ENCODE peak calls at places on chromosomes 6 and 20, in five cellular contexts. One of them, this sample, is unnamed.

GRCh38 chr6:35601331-35602132 is 87.2 kb downstream of the FKBP5 start:
- DNase-seq in astrocyte: peak; percentile 87
- DNase-seq in Right ventricle myocardium inferior: no peak
- DNase-seq in HEK293T: peak; percentile 35
- DNase-seq in NCI-H226: peak; percentile 75
- DNase-seq in this sample: peak; percentile 99

GRCh38 chr20:13671500-13672288 is 33.0 kb upstream of the TASP1 start:
- DNase-seq in astrocyte: peak; percentile 88
- DNase-seq in Right ventricle myocardium inferior: no peak
- DNase-seq in HEK293T: no peak
- DNase-seq in NCI-H226: no peak
- DNase-seq in this sample: peak; percentile 12

GRCh38 chr6:116248577-116248976 is 5.3 kb downstream of the TSPYL4 start:
- DNase-seq in astrocyte: no peak
- DNase-seq in Right ventricle myocardium inferior: no peak
- DNase-seq in HEK293T: no peak
- DNase-seq in NCI-H226: no peak
- DNase-seq in this sample: no peak

GRCh38 chr6:161373905-161374451 is 100.1 kb upstream of the AGPAT4 start:
- DNase-seq in astrocyte: peak; percentile 16
- DNase-seq in Right ventricle myocardium inferior: no peak
- DNase-seq in HEK293T: peak; percentile 76
- DNase-seq in NCI-H226: peak; percentile 21
- DNase-seq in this sample: peak; percentile 34

GRCh38 chr6:84728602-84729001 is 35.8 kb downstream of the TBX18 start:
- DNase-seq in astrocyte: no peak
- DNase-seq in Right ventricle myocardium inferior: no peak
- DNase-seq in HEK293T: peak; percentile 40
- DNase-seq in NCI-H226: peak; percentile 33
- DNase-seq in this sample: peak; percentile 41

GRCh38 chr20:18416478-18416877 is 50.4 kb downstream of the DZANK1 start:
- DNase-seq in astrocyte: no peak
- DNase-seq in Right ventricle myocardium inferior: no peak
- DNase-seq in HEK293T: no peak
- DNase-seq in NCI-H226: no peak
- DNase-seq in this sample: no peak

GRCh38 chr6:104958178-104958520 is 1.2 kb downstream of the LIN28B start:
- DNase-seq in astrocyte: no peak
- DNase-seq in Right ventricle myocardium inferior: no peak
- DNase-seq in HEK293T: no peak
- DNase-seq in NCI-H226: no peak
- DNase-seq in this sample: no peak

GRCh38 chr20:34302723-34303528 is at the start of gene AHCY:
- DNase-seq in astrocyte: peak; percentile 92
- DNase-seq in Right ventricle myocardium inferior: peak; percentile 99
- DNase-seq in HEK293T: peak; percentile 91
- DNase-seq in NCI-H226: peak; percentile 98
- DNase-seq in this sample: peak; percentile 96

GRCh38 chr20:11001767-11002540 is 328.2 kb upstream of the JAG1 start:
- DNase-seq in astrocyte: peak; percentile 59
- DNase-seq in Right ventricle myocardium inferior: no peak
- DNase-seq in HEK293T: no peak
- DNase-seq in NCI-H226: no peak
- DNase-seq in this sample: peak; percentile 47

GRCh38 chr6:134614606-134615485 is 296.9 kb upstream of the SGK1 start:
- DNase-seq in astrocyte: no peak
- DNase-seq in Right ventricle myocardium inferior: no peak
- DNase-seq in HEK293T: no peak
- DNase-seq in NCI-H226: no peak
- DNase-seq in this sample: peak; percentile 46

GRCh38 chr20:2797136-2797983 is 3.1 kb downstream of the CPXM1 start:
- DNase-seq in astrocyte: no peak
- DNase-seq in Right ventricle myocardium inferior: no peak
- DNase-seq in HEK293T: no peak
- DNase-seq in NCI-H226: no peak
- DNase-seq in this sample: no peak

GRCh38 chr6:34514593-34515472 is 41.3 kb downstream of the SPDEF start:
- DNase-seq in astrocyte: peak; percentile 50
- DNase-seq in Right ventricle myocardium inferior: no peak
- DNase-seq in HEK293T: no peak
- DNase-seq in NCI-H226: no peak
- DNase-seq in this sample: peak; percentile 64

GRCh38 chr6:138999949-139000725 is 12.1 kb upstream of the REPS1 start:
- DNase-seq in astrocyte: no peak
- DNase-seq in Right ventricle myocardium inferior: no peak
- DNase-seq in HEK293T: no peak
- DNase-seq in NCI-H226: no peak
- DNase-seq in this sample: peak; percentile 40

GRCh38 chr6:32796848-32797776 is 19.7 kb downstream of the HLA-DOB start:
- DNase-seq in astrocyte: peak; percentile 19
- DNase-seq in Right ventricle myocardium inferior: peak; percentile 85
- DNase-seq in HEK293T: peak; percentile 73
- DNase-seq in NCI-H226: peak; percentile 68
- DNase-seq in this sample: peak; percentile 68

GRCh38 chr20:35174458-35175216 is 2.8 kb downstream of the PROCR start:
- DNase-seq in astrocyte: no peak
- DNase-seq in Right ventricle myocardium inferior: no peak
- DNase-seq in HEK293T: peak; percentile 65
- DNase-seq in NCI-H226: no peak
- DNase-seq in this sample: peak; percentile 27

GRCh38 chr6:136677822-136678221 is 114.5 kb downstream of the MAP3K5 start:
- DNase-seq in astrocyte: no peak
- DNase-seq in Right ventricle myocardium inferior: no peak
- DNase-seq in HEK293T: no peak
- DNase-seq in NCI-H226: no peak
- DNase-seq in this sample: no peak

GRCh38 chr20:32858189-32858588 is 534 bp upstream of the EFCAB8 start:
- DNase-seq in astrocyte: no peak
- DNase-seq in Right ventricle myocardium inferior: no peak
- DNase-seq in HEK293T: no peak
- DNase-seq in NCI-H226: no peak
- DNase-seq in this sample: no peak

GRCh38 chr20:60851826-60852704 is 400.0 kb upstream of the CDH4 start:
- DNase-seq in astrocyte: no peak
- DNase-seq in Right ventricle myocardium inferior: no peak
- DNase-seq in HEK293T: peak; percentile 26
- DNase-seq in NCI-H226: no peak
- DNase-seq in this sample: no peak

GRCh38 chr6:34657307-34657978 is 39.1 kb downstream of the ILRUN start:
- DNase-seq in astrocyte: peak; percentile 83
- DNase-seq in Right ventricle myocardium inferior: no peak
- DNase-seq in HEK293T: no peak
- DNase-seq in NCI-H226: peak; percentile 70
- DNase-seq in this sample: peak; percentile 92

GRCh38 chr20:48189177-48189576 is 403.9 kb upstream of the SULF2 start:
- DNase-seq in astrocyte: peak; percentile 47
- DNase-seq in Right ventricle myocardium inferior: no peak
- DNase-seq in HEK293T: no peak
- DNase-seq in NCI-H226: no peak
- DNase-seq in this sample: peak; percentile 4

GRCh38 chr6:121395736-121396135 is 39.7 kb upstream of the GJA1 start:
- DNase-seq in astrocyte: no peak
- DNase-seq in Right ventricle myocardium inferior: no peak
- DNase-seq in HEK293T: no peak
- DNase-seq in NCI-H226: no peak
- DNase-seq in this sample: no peak

GRCh38 chr20:63254536-63255384 is 497 bp upstream of the NKAIN4 start:
- DNase-seq in astrocyte: no peak
- DNase-seq in Right ventricle myocardium inferior: no peak
- DNase-seq in HEK293T: no peak
- DNase-seq in NCI-H226: no peak
- DNase-seq in this sample: no peak

GRCh38 chr6:71852951-71853350 is 33.4 kb upstream of the RIMS1 start:
- DNase-seq in astrocyte: no peak
- DNase-seq in Right ventricle myocardium inferior: no peak
- DNase-seq in HEK293T: no peak
- DNase-seq in NCI-H226: no peak
- DNase-seq in this sample: no peak

GRCh38 chr6:149701699-149702098 is 16.2 kb downstream of the LATS1 start:
- DNase-seq in astrocyte: peak; percentile 5
- DNase-seq in Right ventricle myocardium inferior: no peak
- DNase-seq in HEK293T: no peak
- DNase-seq in NCI-H226: no peak
- DNase-seq in this sample: no peak

GRCh38 chr6:40807484-40807883 is 220.3 kb upstream of the LRFN2 start:
- DNase-seq in astrocyte: no peak
- DNase-seq in Right ventricle myocardium inferior: no peak
- DNase-seq in HEK293T: no peak
- DNase-seq in NCI-H226: no peak
- DNase-seq in this sample: no peak

GRCh38 chr6:156844089-156844488 is 66.9 kb downstream of the ARID1B start:
- DNase-seq in astrocyte: no peak
- DNase-seq in Right ventricle myocardium inferior: no peak
- DNase-seq in HEK293T: no peak
- DNase-seq in NCI-H226: no peak
- DNase-seq in this sample: no peak

GRCh38 chr6:26155066-26155925 is 68.1 kb downstream of the HFE start:
- DNase-seq in astrocyte: no peak
- DNase-seq in Right ventricle myocardium inferior: peak; percentile 78
- DNase-seq in HEK293T: no peak
- DNase-seq in NCI-H226: peak; percentile 11
- DNase-seq in this sample: no peak

GRCh38 chr6:142356271-142356938 is 54.6 kb downstream of the ADGRG6 start:
- DNase-seq in astrocyte: peak; percentile 36
- DNase-seq in Right ventricle myocardium inferior: no peak
- DNase-seq in HEK293T: no peak
- DNase-seq in NCI-H226: peak; percentile 93
- DNase-seq in this sample: peak; percentile 99

GRCh38 chr20:46789339-46789984 is 80.0 kb downstream of the SLC2A10 start:
- DNase-seq in astrocyte: no peak
- DNase-seq in Right ventricle myocardium inferior: no peak
- DNase-seq in HEK293T: no peak
- DNase-seq in NCI-H226: no peak
- DNase-seq in this sample: no peak

GRCh38 chr6:16498237-16498636 is 259.9 kb downstream of the GMPR start:
- DNase-seq in astrocyte: peak; percentile 27
- DNase-seq in Right ventricle myocardium inferior: no peak
- DNase-seq in HEK293T: no peak
- DNase-seq in NCI-H226: no peak
- DNase-seq in this sample: no peak

GRCh38 chr6:153965996-153966395 is 73.0 kb upstream of the OPRM1 start:
- DNase-seq in astrocyte: peak; percentile 49
- DNase-seq in Right ventricle myocardium inferior: no peak
- DNase-seq in HEK293T: no peak
- DNase-seq in NCI-H226: no peak
- DNase-seq in this sample: peak; percentile 2

GRCh38 chr6:22896716-22897115 is 327.4 kb downstream of the HDGFL1 start:
- DNase-seq in astrocyte: no peak
- DNase-seq in Right ventricle myocardium inferior: no peak
- DNase-seq in HEK293T: no peak
- DNase-seq in NCI-H226: no peak
- DNase-seq in this sample: no peak

GRCh38 chr20:47557218-47557617 is 55.5 kb downstream of the NCOA3 start:
- DNase-seq in astrocyte: no peak
- DNase-seq in Right ventricle myocardium inferior: no peak
- DNase-seq in HEK293T: no peak
- DNase-seq in NCI-H226: no peak
- DNase-seq in this sample: no peak

GRCh38 chr20:57394087-57395082 is 3.2 kb downstream of the RBM38 start:
- DNase-seq in astrocyte: no peak
- DNase-seq in Right ventricle myocardium inferior: peak; percentile 25
- DNase-seq in HEK293T: no peak
- DNase-seq in NCI-H226: no peak
- DNase-seq in this sample: no peak

GRCh38 chr6:105068407-105068806 is 111.4 kb downstream of the POPDC3 start:
- DNase-seq in astrocyte: no peak
- DNase-seq in Right ventricle myocardium inferior: no peak
- DNase-seq in HEK293T: no peak
- DNase-seq in NCI-H226: no peak
- DNase-seq in this sample: no peak

GRCh38 chr6:8481727-8482126 is 46.4 kb upstream of the SLC35B3 start:
- DNase-seq in astrocyte: no peak
- DNase-seq in Right ventricle myocardium inferior: no peak
- DNase-seq in HEK293T: peak; percentile 36
- DNase-seq in NCI-H226: peak; percentile 5
- DNase-seq in this sample: peak; percentile 10

GRCh38 chr20:10557685-10558084 is 116.1 kb downstream of the JAG1 start:
- DNase-seq in astrocyte: peak; percentile 24
- DNase-seq in Right ventricle myocardium inferior: no peak
- DNase-seq in HEK293T: no peak
- DNase-seq in NCI-H226: no peak
- DNase-seq in this sample: no peak

GRCh38 chr20:44615876-44616603 is 33.7 kb downstream of the PKIG start:
- DNase-seq in astrocyte: no peak
- DNase-seq in Right ventricle myocardium inferior: no peak
- DNase-seq in HEK293T: no peak
- DNase-seq in NCI-H226: no peak
- DNase-seq in this sample: no peak

GRCh38 chr6:21115111-21115510 is 478.4 kb upstream of the SOX4 start:
- DNase-seq in astrocyte: peak; percentile 74
- DNase-seq in Right ventricle myocardium inferior: no peak
- DNase-seq in HEK293T: no peak
- DNase-seq in NCI-H226: peak; percentile 31
- DNase-seq in this sample: peak; percentile 57

This sample was measured in amniotic epithelial cell.